ENCODE peak calls at places on chromosomes 13 and 19, in six cellular contexts. One of them, this sample, is unnamed.

GRCh38 chr19:46913852-46914430 is 53.1 kb downstream of the ARHGAP35 start:
- DNase-seq in ovary: no peak
- DNase-seq in A549: peak; percentile 38
- DNase-seq in transverse colon: no peak
- DNase-seq in SK-N-SH: no peak
- DNase-seq in stomach: no peak
- DNase-seq in this sample: no peak

GRCh38 chr13:31056650-31057275 is 104.9 kb downstream of the HSPH1 start:
- DNase-seq in SK-N-SH: peak; percentile 50
- DNase-seq in ovary: no peak
- DNase-seq in A549: no peak
- DNase-seq in transverse colon: no peak
- DNase-seq in stomach: no peak
- DNase-seq in this sample: no peak

GRCh38 chr13:44437356-44438233 is 64.0 kb downstream of the SERP2 start:
- DNase-seq in ovary: no peak
- DNase-seq in A549: peak; percentile 49
- DNase-seq in transverse colon: no peak
- DNase-seq in stomach: no peak
- DNase-seq in SK-N-SH: no peak
- DNase-seq in this sample: peak; percentile 35

GRCh38 chr13:70253834-70254233 is 145.6 kb upstream of the KLHL1 start:
- DNase-seq in transverse colon: no peak
- DNase-seq in stomach: no peak
- DNase-seq in ovary: no peak
- DNase-seq in A549: no peak
- DNase-seq in SK-N-SH: no peak
- DNase-seq in this sample: peak; percentile 9

GRCh38 chr19:1765904-1766799 is 12.8 kb downstream of the ONECUT3 start:
- DNase-seq in A549: no peak
- DNase-seq in stomach: no peak
- DNase-seq in ovary: no peak
- DNase-seq in SK-N-SH: no peak
- DNase-seq in transverse colon: no peak
- DNase-seq in this sample: no peak

GRCh38 chr19:50808856-50809255 is 14.7 kb downstream of the KLK1 start:
- DNase-seq in A549: no peak
- DNase-seq in transverse colon: no peak
- DNase-seq in ovary: no peak
- DNase-seq in SK-N-SH: no peak
- DNase-seq in stomach: no peak
- DNase-seq in this sample: no peak

GRCh38 chr19:22595918-22596341 is 38.2 kb upstream of the ZNF492 start:
- DNase-seq in stomach: no peak
- DNase-seq in A549: no peak
- DNase-seq in ovary: peak; percentile 71
- DNase-seq in transverse colon: no peak
- DNase-seq in SK-N-SH: peak; percentile 42
- DNase-seq in this sample: no peak

GRCh38 chr19:35936738-35937268 is 629 bp downstream of the LRFN3 start:
- DNase-seq in transverse colon: no peak
- DNase-seq in ovary: no peak
- DNase-seq in SK-N-SH: no peak
- DNase-seq in A549: no peak
- DNase-seq in stomach: no peak
- DNase-seq in this sample: no peak

GRCh38 chr13:38398810-38399493 is 49.3 kb downstream of the UFM1 start:
- DNase-seq in stomach: no peak
- DNase-seq in SK-N-SH: no peak
- DNase-seq in A549: no peak
- DNase-seq in transverse colon: no peak
- DNase-seq in ovary: no peak
- DNase-seq in this sample: no peak

GRCh38 chr13:74101436-74101835 is 32.8 kb downstream of the KLF12 start:
- DNase-seq in SK-N-SH: no peak
- DNase-seq in A549: no peak
- DNase-seq in transverse colon: no peak
- DNase-seq in ovary: no peak
- DNase-seq in stomach: no peak
- DNase-seq in this sample: no peak

GRCh38 chr13:114283581-114283980 is 2.2 kb downstream of the UPF3A start:
- DNase-seq in stomach: no peak
- DNase-seq in transverse colon: no peak
- DNase-seq in ovary: no peak
- DNase-seq in A549: no peak
- DNase-seq in SK-N-SH: no peak
- DNase-seq in this sample: peak; percentile 10

GRCh38 chr13:114279146-114279545 is 2.3 kb upstream of the UPF3A start:
- DNase-seq in stomach: no peak
- DNase-seq in SK-N-SH: no peak
- DNase-seq in transverse colon: no peak
- DNase-seq in ovary: no peak
- DNase-seq in A549: no peak
- DNase-seq in this sample: no peak

GRCh38 chr13:114282143-114282685 is 813 bp downstream of the UPF3A start:
- DNase-seq in SK-N-SH: peak; percentile 78
- DNase-seq in transverse colon: peak; percentile 44
- DNase-seq in ovary: peak; percentile 27
- DNase-seq in stomach: peak; percentile 47
- DNase-seq in A549: peak; percentile 71
- DNase-seq in this sample: peak; percentile 30

GRCh38 chr13:114279770-114280169 is 1.6 kb upstream of the UPF3A start:
- DNase-seq in ovary: no peak
- DNase-seq in A549: no peak
- DNase-seq in SK-N-SH: no peak
- DNase-seq in transverse colon: no peak
- DNase-seq in stomach: no peak
- DNase-seq in this sample: no peak

GRCh38 chr13:114281351-114282142 is at the start of gene UPF3A:
- DNase-seq in stomach: peak; percentile 89
- DNase-seq in SK-N-SH: peak; percentile 95
- DNase-seq in A549: peak; percentile 91
- DNase-seq in ovary: peak; percentile 90
- DNase-seq in transverse colon: peak; percentile 91
- DNase-seq in this sample: peak; percentile 83
- TF ChIP-seq EP300 in stomach: no peak
- TF ChIP-seq EP300 in SK-N-SH: no peak
- TF ChIP-seq EP300 in A549: no peak
- TF ChIP-seq EP300 in ovary: no peak
- TF ChIP-seq EP300 in transverse colon: no peak
- TF ChIP-seq EP300 in this sample: peak; percentile 8

DNA sequence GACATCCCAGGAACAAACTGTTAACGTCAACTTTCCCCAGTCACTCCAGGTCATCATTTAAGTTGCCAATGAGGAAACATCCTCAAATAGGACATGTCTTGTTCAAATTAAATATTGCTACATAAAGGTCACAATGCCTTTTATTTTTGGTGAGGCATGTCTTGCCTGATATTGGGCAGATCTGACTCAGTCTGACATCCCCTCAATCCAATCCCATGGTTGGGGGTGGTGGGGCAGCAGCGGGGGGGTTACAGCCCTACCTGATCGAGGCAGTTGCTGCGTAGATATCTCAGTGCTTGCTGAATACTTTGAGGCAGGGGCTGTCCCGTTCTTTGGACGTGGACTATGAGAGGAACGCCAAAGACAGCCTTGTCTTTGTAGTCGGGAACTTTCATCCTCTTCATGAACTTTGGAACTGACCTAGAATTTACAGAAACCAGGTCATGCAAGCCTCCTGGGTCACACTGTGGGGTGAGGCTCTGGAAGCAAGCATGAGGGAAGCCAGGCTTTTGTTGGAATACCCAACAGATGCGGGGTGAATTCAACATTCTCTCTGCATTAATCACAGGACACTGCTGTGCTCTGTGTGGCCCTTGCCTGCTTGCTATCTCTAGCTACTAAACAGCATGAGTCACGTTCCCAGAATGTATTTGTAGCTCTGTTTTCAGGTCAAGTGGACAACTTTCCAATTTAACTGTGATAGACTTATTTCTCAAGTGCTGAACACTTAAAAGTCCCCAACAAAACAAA is 109.8 kb downstream of the KL start:
- DNase-seq in stomach: no peak
- DNase-seq in ovary: peak; percentile 77
- DNase-seq in SK-N-SH: no peak
- DNase-seq in A549: peak; percentile 87
- DNase-seq in transverse colon: no peak
- DNase-seq in this sample: peak; percentile 99
- TF ChIP-seq EP300 in stomach: no peak
- TF ChIP-seq EP300 in ovary: no peak
- TF ChIP-seq EP300 in SK-N-SH: peak; percentile 83
- TF ChIP-seq EP300 in A549: peak; percentile 17
- TF ChIP-seq EP300 in transverse colon: peak; percentile 46
- TF ChIP-seq EP300 in this sample: peak; percentile 69

GRCh38 chr19:8513687-8514504 is at the start of gene ZNF414:
- DNase-seq in A549: peak; percentile 97
- DNase-seq in ovary: peak; percentile 96
- DNase-seq in transverse colon: peak; percentile 98
- DNase-seq in SK-N-SH: peak; percentile 98
- DNase-seq in stomach: peak; percentile 98
- DNase-seq in this sample: peak; percentile 83
- TF ChIP-seq EP300 in A549: no peak
- TF ChIP-seq EP300 in ovary: no peak
- TF ChIP-seq EP300 in transverse colon: no peak
- TF ChIP-seq EP300 in SK-N-SH: no peak
- TF ChIP-seq EP300 in stomach: no peak
- TF ChIP-seq EP300 in this sample: no peak

GRCh38 chr19:4375620-4376228 is 24.6 kb downstream of the SH3GL1 start:
- DNase-seq in A549: peak; percentile 60
- DNase-seq in SK-N-SH: peak; percentile 73
- DNase-seq in stomach: no peak
- DNase-seq in transverse colon: peak; percentile 38
- DNase-seq in ovary: peak; percentile 32
- DNase-seq in this sample: peak; percentile 51
- TF ChIP-seq EP300 in A549: no peak
- TF ChIP-seq EP300 in SK-N-SH: no peak
- TF ChIP-seq EP300 in stomach: no peak
- TF ChIP-seq EP300 in transverse colon: no peak
- TF ChIP-seq EP300 in ovary: no peak
- TF ChIP-seq EP300 in this sample: no peak

DNA sequence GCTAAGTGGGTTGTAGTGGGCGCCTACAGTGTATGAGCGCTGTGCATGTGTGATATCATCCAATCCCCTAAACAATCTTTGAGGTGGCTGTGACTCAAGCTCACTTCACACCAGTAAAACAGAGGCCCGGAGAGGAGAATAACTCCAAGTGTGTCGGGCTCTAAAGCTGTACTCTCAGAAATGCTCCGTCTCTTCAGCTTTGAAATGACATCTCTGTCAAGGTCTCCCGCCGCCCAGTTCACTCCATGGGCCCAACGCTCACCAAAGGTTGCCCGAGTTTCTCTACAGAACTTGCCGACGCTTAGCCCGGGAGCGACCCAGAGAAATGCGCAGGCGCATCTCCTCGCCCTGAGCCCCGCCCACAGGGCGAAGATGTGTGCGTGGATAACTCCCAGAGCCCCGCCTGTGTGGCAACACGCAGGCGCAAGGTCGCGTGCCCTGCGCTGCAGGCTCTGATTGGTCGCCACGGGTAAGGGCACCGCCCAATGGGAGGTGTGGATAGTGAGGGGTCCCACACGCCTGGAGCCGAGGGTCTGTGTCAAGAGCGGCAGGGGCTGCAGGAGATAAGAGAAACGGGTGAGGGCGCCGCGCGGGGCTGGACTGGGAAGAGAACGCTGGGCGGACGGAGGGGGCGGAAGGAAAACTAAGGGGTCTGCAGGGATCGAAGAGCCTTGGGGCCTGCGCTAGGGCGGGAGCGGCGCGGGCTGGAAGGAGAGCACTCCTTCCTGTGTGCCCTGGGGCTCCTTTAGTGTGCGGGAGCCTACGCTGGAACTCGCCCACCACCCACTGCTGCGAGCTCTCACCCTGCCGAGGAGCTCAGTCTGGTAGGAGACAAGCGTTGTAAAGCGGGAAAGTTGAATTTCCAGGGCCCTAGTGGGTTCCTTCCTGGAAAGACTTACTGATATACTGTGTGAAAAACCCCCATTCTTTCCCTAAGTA is at the start of gene ZNF526:
- DNase-seq in ovary: peak; percentile 96
- DNase-seq in stomach: peak; percentile 98
- DNase-seq in SK-N-SH: peak; percentile 99
- DNase-seq in transverse colon: peak; percentile 98
- DNase-seq in A549: peak; percentile 100
- DNase-seq in this sample: peak; percentile 98
- TF ChIP-seq EP300 in ovary: no peak
- TF ChIP-seq EP300 in stomach: no peak
- TF ChIP-seq EP300 in SK-N-SH: no peak
- TF ChIP-seq EP300 in transverse colon: no peak
- TF ChIP-seq EP300 in A549: no peak
- TF ChIP-seq EP300 in this sample: no peak

DNA sequence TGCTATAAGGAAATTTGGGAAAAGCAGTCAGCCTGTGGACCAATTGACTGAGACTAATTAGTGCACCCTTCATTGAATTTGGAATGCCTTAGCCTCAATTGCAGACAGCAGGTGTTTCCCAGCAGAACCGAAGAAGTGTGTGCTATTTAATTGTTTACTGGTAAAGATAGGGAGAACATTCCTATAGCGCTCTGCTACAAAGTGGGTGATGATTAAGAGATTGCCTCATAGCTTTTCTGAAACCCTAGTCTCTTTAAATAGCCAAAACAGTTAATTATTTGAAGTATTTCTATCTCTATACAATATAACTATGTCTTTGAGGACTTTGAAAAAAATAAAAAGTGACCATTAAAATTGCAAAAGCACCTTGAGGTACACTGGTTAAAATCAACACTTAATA is 1884.3 kb upstream of the PCDH20 start:
- DNase-seq in stomach: no peak
- DNase-seq in SK-N-SH: no peak
- DNase-seq in ovary: no peak
- DNase-seq in A549: no peak
- DNase-seq in transverse colon: no peak
- DNase-seq in this sample: no peak
- TF ChIP-seq EP300 in stomach: no peak
- TF ChIP-seq EP300 in SK-N-SH: no peak
- TF ChIP-seq EP300 in ovary: no peak
- TF ChIP-seq EP300 in A549: no peak
- TF ChIP-seq EP300 in transverse colon: no peak
- TF ChIP-seq EP300 in this sample: no peak

GRCh38 chr19:49145485-49146407 is 9.4 kb downstream of the HRC start:
- DNase-seq in A549: peak; percentile 95
- DNase-seq in ovary: peak; percentile 46
- DNase-seq in transverse colon: peak; percentile 86
- DNase-seq in SK-N-SH: peak; percentile 84
- DNase-seq in stomach: peak; percentile 87
- DNase-seq in this sample: peak; percentile 48
- TF ChIP-seq EP300 in A549: no peak
- TF ChIP-seq EP300 in ovary: no peak
- TF ChIP-seq EP300 in transverse colon: no peak
- TF ChIP-seq EP300 in SK-N-SH: no peak
- TF ChIP-seq EP300 in stomach: no peak
- TF ChIP-seq EP300 in this sample: no peak

This sample was measured in HepG2.